ENCODE peak calls at places on chromosomes 12 and 14, in nine cellular contexts. One of them, this sample, is unnamed.

GRCh38 chr12:40733871-40734270 is 41.6 kb downstream of the CNTN1 start:
- DNase-seq in IMR-90: no peak
- DNase-seq in GM23248: no peak
- DNase-seq in neuronal stem cell: no peak
- DNase-seq in neural progenitor cell: no peak
- DNase-seq in NT2/D1: no peak
- DNase-seq in fibroblast of lung: no peak
- DNase-seq in astrocyte: no peak
- DNase-seq in HepG2: no peak
- DNase-seq in this sample: no peak

GRCh38 chr12:79782197-79782890 is 91.6 kb upstream of the PAWR start:
- DNase-seq in NT2/D1: no peak
- DNase-seq in GM23248: peak; percentile 73
- DNase-seq in astrocyte: peak; percentile 84
- DNase-seq in HepG2: no peak
- DNase-seq in fibroblast of lung: peak; percentile 46
- DNase-seq in neural progenitor cell: no peak
- DNase-seq in neuronal stem cell: no peak
- DNase-seq in IMR-90: peak; percentile 72
- DNase-seq in this sample: no peak

GRCh38 chr12:117559978-117560377 is 198.6 kb upstream of the NOS1 start:
- DNase-seq in NT2/D1: no peak
- DNase-seq in fibroblast of lung: no peak
- DNase-seq in astrocyte: no peak
- DNase-seq in neural progenitor cell: no peak
- DNase-seq in neuronal stem cell: no peak
- DNase-seq in HepG2: no peak
- DNase-seq in IMR-90: no peak
- DNase-seq in GM23248: no peak
- DNase-seq in this sample: no peak

GRCh38 chr12:131323879-131324278 is 370.2 kb downstream of the ADGRD1 start:
- DNase-seq in astrocyte: no peak
- DNase-seq in GM23248: no peak
- DNase-seq in fibroblast of lung: no peak
- DNase-seq in neural progenitor cell: no peak
- DNase-seq in HepG2: no peak
- DNase-seq in neuronal stem cell: no peak
- DNase-seq in NT2/D1: no peak
- DNase-seq in IMR-90: no peak
- DNase-seq in this sample: no peak

GRCh38 chr12:65022441-65022840 is 98.7 kb downstream of the WIF1 start:
- DNase-seq in fibroblast of lung: no peak
- DNase-seq in HepG2: peak; percentile 23
- DNase-seq in IMR-90: no peak
- DNase-seq in neural progenitor cell: no peak
- DNase-seq in astrocyte: no peak
- DNase-seq in NT2/D1: no peak
- DNase-seq in GM23248: no peak
- DNase-seq in neuronal stem cell: no peak
- DNase-seq in this sample: no peak

GRCh38 chr14:50117456-50117855 is 1.1 kb upstream of the VCPKMT start:
- DNase-seq in neural progenitor cell: no peak
- DNase-seq in IMR-90: no peak
- DNase-seq in NT2/D1: no peak
- DNase-seq in astrocyte: no peak
- DNase-seq in neuronal stem cell: no peak
- DNase-seq in HepG2: no peak
- DNase-seq in fibroblast of lung: no peak
- DNase-seq in GM23248: no peak
- DNase-seq in this sample: no peak

GRCh38 chr14:101222362-101223090 is 319.0 kb upstream of the RTL1 start:
- DNase-seq in NT2/D1: no peak
- DNase-seq in fibroblast of lung: no peak
- DNase-seq in GM23248: no peak
- DNase-seq in astrocyte: no peak
- DNase-seq in neural progenitor cell: peak; percentile 36
- DNase-seq in neuronal stem cell: peak; percentile 36
- DNase-seq in IMR-90: no peak
- DNase-seq in HepG2: no peak
- DNase-seq in this sample: no peak

GRCh38 chr12:86264451-86265328 is 8.5 kb upstream of the MGAT4C start:
- DNase-seq in neural progenitor cell: peak; percentile 36
- DNase-seq in astrocyte: no peak
- DNase-seq in fibroblast of lung: peak; percentile 4
- DNase-seq in neuronal stem cell: no peak
- DNase-seq in HepG2: no peak
- DNase-seq in NT2/D1: no peak
- DNase-seq in IMR-90: no peak
- DNase-seq in GM23248: no peak
- DNase-seq in this sample: no peak

GRCh38 chr12:11881835-11882234 is 188.9 kb upstream of the BCL2L14 start:
- DNase-seq in neural progenitor cell: no peak
- DNase-seq in GM23248: no peak
- DNase-seq in fibroblast of lung: no peak
- DNase-seq in NT2/D1: no peak
- DNase-seq in neuronal stem cell: no peak
- DNase-seq in astrocyte: no peak
- DNase-seq in HepG2: peak; percentile 64
- DNase-seq in IMR-90: no peak
- DNase-seq in this sample: no peak

GRCh38 chr14:101780390-101780789 is 18.9 kb downstream of the PPP2R5C start:
- DNase-seq in GM23248: no peak
- DNase-seq in NT2/D1: no peak
- DNase-seq in neural progenitor cell: no peak
- DNase-seq in HepG2: no peak
- DNase-seq in neuronal stem cell: no peak
- DNase-seq in astrocyte: no peak
- DNase-seq in fibroblast of lung: no peak
- DNase-seq in IMR-90: no peak
- DNase-seq in this sample: no peak

GRCh38 chr12:6376079-6376941 is 947 bp upstream of the SCNN1A start:
- DNase-seq in NT2/D1: peak; percentile 91
- DNase-seq in fibroblast of lung: peak; percentile 74
- DNase-seq in neural progenitor cell: peak; percentile 87
- DNase-seq in GM23248: peak; percentile 85
- DNase-seq in IMR-90: peak; percentile 64
- DNase-seq in astrocyte: peak; percentile 59
- DNase-seq in neuronal stem cell: no peak
- DNase-seq in HepG2: peak; percentile 64
- DNase-seq in this sample: no peak

GRCh38 chr12:105253882-105254513 is 18.0 kb upstream of the APPL2 start:
- DNase-seq in astrocyte: peak; percentile 66
- DNase-seq in HepG2: peak; percentile 23
- DNase-seq in GM23248: peak; percentile 87
- DNase-seq in IMR-90: peak; percentile 73
- DNase-seq in NT2/D1: no peak
- DNase-seq in fibroblast of lung: peak; percentile 61
- DNase-seq in neuronal stem cell: no peak
- DNase-seq in neural progenitor cell: no peak
- DNase-seq in this sample: no peak

GRCh38 chr14:79749051-79749450 is 462.3 kb downstream of the DIO2 start:
- DNase-seq in neuronal stem cell: no peak
- DNase-seq in astrocyte: no peak
- DNase-seq in NT2/D1: no peak
- DNase-seq in HepG2: no peak
- DNase-seq in GM23248: no peak
- DNase-seq in IMR-90: no peak
- DNase-seq in neural progenitor cell: no peak
- DNase-seq in fibroblast of lung: no peak
- DNase-seq in this sample: no peak

GRCh38 chr12:49365542-49365941 is 1.7 kb upstream of the SPATS2 start:
- DNase-seq in NT2/D1: no peak
- DNase-seq in HepG2: no peak
- DNase-seq in IMR-90: peak; percentile 89
- DNase-seq in astrocyte: peak; percentile 93
- DNase-seq in neuronal stem cell: no peak
- DNase-seq in GM23248: peak; percentile 41
- DNase-seq in neural progenitor cell: no peak
- DNase-seq in fibroblast of lung: peak; percentile 70
- DNase-seq in this sample: no peak

GRCh38 chr12:132338311-132338710 is 8.9 kb upstream of the GALNT9 start:
- DNase-seq in IMR-90: no peak
- DNase-seq in HepG2: no peak
- DNase-seq in fibroblast of lung: no peak
- DNase-seq in NT2/D1: no peak
- DNase-seq in GM23248: no peak
- DNase-seq in astrocyte: no peak
- DNase-seq in neural progenitor cell: no peak
- DNase-seq in neuronal stem cell: no peak
- DNase-seq in this sample: no peak

GRCh38 chr12:132340266-132341035 is 11.1 kb upstream of the GALNT9 start:
- DNase-seq in NT2/D1: no peak
- DNase-seq in fibroblast of lung: no peak
- DNase-seq in IMR-90: no peak
- DNase-seq in neural progenitor cell: no peak
- DNase-seq in astrocyte: no peak
- DNase-seq in neuronal stem cell: no peak
- DNase-seq in HepG2: no peak
- DNase-seq in GM23248: no peak
- DNase-seq in this sample: no peak

GRCh38 chr12:132339856-132340255 is 10.5 kb upstream of the GALNT9 start:
- DNase-seq in IMR-90: no peak
- DNase-seq in GM23248: no peak
- DNase-seq in astrocyte: no peak
- DNase-seq in NT2/D1: no peak
- DNase-seq in fibroblast of lung: no peak
- DNase-seq in neural progenitor cell: no peak
- DNase-seq in HepG2: no peak
- DNase-seq in neuronal stem cell: no peak
- DNase-seq in this sample: no peak

GRCh38 chr12:132337557-132337956 is 8.2 kb upstream of the GALNT9 start:
- DNase-seq in GM23248: no peak
- DNase-seq in astrocyte: no peak
- DNase-seq in fibroblast of lung: no peak
- DNase-seq in HepG2: no peak
- DNase-seq in NT2/D1: no peak
- DNase-seq in neural progenitor cell: no peak
- DNase-seq in IMR-90: peak; percentile 2
- DNase-seq in neuronal stem cell: no peak
- DNase-seq in this sample: no peak

DNA sequence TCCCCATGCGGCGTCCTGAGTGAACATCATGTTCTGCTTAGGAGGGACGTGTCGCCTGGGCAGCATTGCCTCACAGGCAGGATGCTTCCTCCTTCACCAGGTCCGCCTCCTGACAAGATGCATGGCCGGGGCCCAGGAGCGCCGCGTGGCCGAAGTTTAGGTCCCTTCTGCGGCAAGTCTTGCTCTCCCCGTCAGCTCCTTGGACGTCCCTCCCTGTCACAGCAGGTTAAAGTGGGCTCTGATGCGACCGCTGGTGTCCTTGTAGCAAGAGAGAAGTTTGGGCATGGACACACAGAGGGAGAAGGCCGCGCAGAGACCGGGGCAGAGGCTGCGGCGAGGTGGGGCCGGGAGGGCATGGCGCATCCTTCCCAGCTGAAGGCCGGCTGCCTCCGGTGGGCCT is 9.4 kb upstream of the GALNT9 start:
- DNase-seq in HepG2: no peak
- DNase-seq in GM23248: no peak
- DNase-seq in neural progenitor cell: no peak
- DNase-seq in NT2/D1: no peak
- DNase-seq in fibroblast of lung: no peak
- DNase-seq in IMR-90: no peak
- DNase-seq in astrocyte: no peak
- DNase-seq in neuronal stem cell: no peak
- DNase-seq in this sample: no peak
- H3K9me3 ChIP-seq in HepG2: no peaks in the 10 kb centered on the region
- H3K9me3 ChIP-seq in GM23248: no peaks in the 10 kb centered on the region
- H3K9me3 ChIP-seq in neural progenitor cell: no peaks in the 10 kb centered on the region
- H3K9me3 ChIP-seq in NT2/D1: no peaks in the 10 kb centered on the region
- H3K9me3 ChIP-seq in fibroblast of lung: peaks cover 4% of the 10 kb centered on the region
- H3K9me3 ChIP-seq in IMR-90: peaks cover 39% of the 10 kb centered on the region
- H3K9me3 ChIP-seq in astrocyte: peaks cover 14% of the 10 kb centered on the region
- H3K9me3 ChIP-seq in neuronal stem cell: peaks cover 10% of the 10 kb centered on the region
- H3K9me3 ChIP-seq in this sample: no peaks in the 10 kb centered on the region

GRCh38 chr14:61379639-61380184 is 58.3 kb downstream of the PRKCH start:
- DNase-seq in neural progenitor cell: no peak
- DNase-seq in HepG2: no peak
- DNase-seq in fibroblast of lung: no peak
- DNase-seq in NT2/D1: no peak
- DNase-seq in IMR-90: no peak
- DNase-seq in astrocyte: no peak
- DNase-seq in GM23248: no peak
- DNase-seq in neuronal stem cell: no peak
- DNase-seq in this sample: no peak
- H3K4me3 ChIP-seq in neural progenitor cell: no peak overlapping the region
- H3K4me3 ChIP-seq in HepG2: no peak overlapping the region
- H3K4me3 ChIP-seq in fibroblast of lung: no peak overlapping the region
- H3K4me3 ChIP-seq in NT2/D1: no peak overlapping the region
- H3K4me3 ChIP-seq in IMR-90: no peak overlapping the region
- H3K4me3 ChIP-seq in astrocyte: no peak overlapping the region
- H3K4me3 ChIP-seq in GM23248: no peak overlapping the region
- H3K4me3 ChIP-seq in neuronal stem cell: no peak overlapping the region
- H3K4me3 ChIP-seq in this sample: no peak overlapping the region

DNA sequence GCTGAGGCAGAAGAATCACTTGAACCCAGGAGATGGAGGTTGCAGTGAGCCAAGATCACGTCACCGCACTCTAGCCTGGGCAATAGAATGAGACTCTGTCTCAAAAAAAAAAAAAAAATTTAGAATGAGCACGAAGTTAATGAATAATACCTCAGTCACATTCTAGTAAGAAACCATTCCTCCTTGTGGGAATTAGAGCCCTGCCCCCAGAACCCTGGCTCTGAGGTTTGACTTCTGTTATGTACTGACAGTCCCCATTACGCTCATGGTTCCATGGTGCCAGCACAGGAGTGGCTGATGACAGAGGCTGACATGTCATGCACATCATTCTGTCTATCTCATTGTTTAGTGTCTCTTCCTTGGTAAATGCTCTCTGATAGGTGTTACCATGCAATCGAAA is 132.6 kb upstream of the FGD4 start:
- DNase-seq in HepG2: no peak
- DNase-seq in IMR-90: no peak
- DNase-seq in fibroblast of lung: no peak
- DNase-seq in GM23248: no peak
- DNase-seq in astrocyte: no peak
- DNase-seq in NT2/D1: no peak
- DNase-seq in neural progenitor cell: no peak
- DNase-seq in neuronal stem cell: no peak
- DNase-seq in this sample: no peak
- H3K9ac ChIP-seq in HepG2: no peak overlapping the region
- H3K9ac ChIP-seq in IMR-90: no peak overlapping the region
- H3K9ac ChIP-seq in fibroblast of lung: no peak overlapping the region
- H3K9ac ChIP-seq in GM23248: no peak overlapping the region
- H3K9ac ChIP-seq in astrocyte: no peak overlapping the region
- H3K9ac ChIP-seq in NT2/D1: no peak overlapping the region
- H3K9ac ChIP-seq in neural progenitor cell: no peak overlapping the region
- H3K9ac ChIP-seq in neuronal stem cell: no peak overlapping the region
- H3K9ac ChIP-seq in this sample: no peak overlapping the region

GRCh38 chr12:128626808-128627320 is 196.9 kb downstream of the SLC15A4 start:
- DNase-seq in HepG2: no peak
- DNase-seq in NT2/D1: no peak
- DNase-seq in GM23248: no peak
- DNase-seq in neuronal stem cell: no peak
- DNase-seq in IMR-90: no peak
- DNase-seq in astrocyte: no peak
- DNase-seq in fibroblast of lung: no peak
- DNase-seq in neural progenitor cell: no peak
- DNase-seq in this sample: no peak

GRCh38 chr12:128627659-128628058 is 196.1 kb downstream of the SLC15A4 start:
- DNase-seq in NT2/D1: no peak
- DNase-seq in astrocyte: no peak
- DNase-seq in IMR-90: no peak
- DNase-seq in HepG2: no peak
- DNase-seq in neuronal stem cell: no peak
- DNase-seq in neural progenitor cell: no peak
- DNase-seq in GM23248: no peak
- DNase-seq in fibroblast of lung: no peak
- DNase-seq in this sample: no peak

GRCh38 chr12:128629979-128630378 is 193.8 kb downstream of the SLC15A4 start:
- DNase-seq in fibroblast of lung: no peak
- DNase-seq in NT2/D1: no peak
- DNase-seq in GM23248: no peak
- DNase-seq in HepG2: no peak
- DNase-seq in neuronal stem cell: no peak
- DNase-seq in astrocyte: no peak
- DNase-seq in neural progenitor cell: no peak
- DNase-seq in IMR-90: no peak
- DNase-seq in this sample: no peak
- H3K9me3 ChIP-seq in fibroblast of lung: no peaks in the 10 kb centered on the region
- H3K9me3 ChIP-seq in NT2/D1: peaks cover 11% of the 10 kb centered on the region
- H3K9me3 ChIP-seq in GM23248: no peaks in the 10 kb centered on the region
- H3K9me3 ChIP-seq in HepG2: no peaks in the 10 kb centered on the region
- H3K9me3 ChIP-seq in neuronal stem cell: peaks cover 4% of the 10 kb centered on the region
- H3K9me3 ChIP-seq in astrocyte: peaks cover 10% of the 10 kb centered on the region
- H3K9me3 ChIP-seq in neural progenitor cell: no peaks in the 10 kb centered on the region
- H3K9me3 ChIP-seq in IMR-90: peaks cover 30% of the 10 kb centered on the region
- H3K9me3 ChIP-seq in this sample: no peaks in the 10 kb centered on the region

This sample was measured in Karpas-422.